ENCODE peak calls at places on chromosomes 6 and 20, in five cellular contexts. G is HCT116, I is HepG2, H is SK-N-SH, F is H1. T is an unnamed sample.

GRCh38 chr6:116206231-116206903 is 47.5 kb downstream of the TSPYL4 start:
- DNase-seq in G (no peak), I (no peak), H (no peak), F (no peak), T (no peak)

GRCh38 chr6:132812255-132812732 is 2.1 kb upstream of the RPS12 start:
- DNase-seq in G (no peak), I (peak; percentile 15), H (no peak), F (no peak), T (peak; percentile 20)

GRCh38 chr20:47453167-47453782 is 48.4 kb upstream of the NCOA3 start:
- DNase-seq in G (peak; percentile 74), I (peak; percentile 85), H (no peak), F (no peak), T (peak; percentile 37)

GRCh38 chr6:33613146-33613793 is 7.9 kb upstream of the ITPR3 start:
- DNase-seq in G (no peak), I (peak; percentile 97), H (no peak), F (no peak), T (no peak)

GRCh38 chr6:45619994-45620471 is 242.3 kb upstream of the SUPT3H start:
- DNase-seq in G (no peak), I (no peak), H (no peak), F (peak; percentile 27), T (no peak)

GRCh38 chr20:25233016-25233772 is 14.7 kb upstream of the PYGB start:
- DNase-seq in G (no peak), I (peak; percentile 88), H (no peak), F (no peak), T (peak; percentile 90)

GRCh38 chr6:32075781-32076494 is 33.2 kb downstream of the TNXB start:
- DNase-seq in G (no peak), I (no peak), H (no peak), F (no peak), T (no peak)

GRCh38 chr6:40936810-40937209 is 102.2 kb downstream of the UNC5CL start:
- DNase-seq in G (no peak), I (no peak), H (no peak), F (no peak), T (no peak)

GRCh38 chr6:46651766-46652165 is 852 bp downstream of the CYP39A1 start:
- DNase-seq in G (no peak), I (no peak), H (no peak), F (no peak), T (peak; percentile 23)

GRCh38 chr6:134911532-134911931 is 38.4 kb downstream of the ALDH8A1 start:
- DNase-seq in G (no peak), I (no peak), H (no peak), F (no peak), T (no peak)

GRCh38 chr6:107491059-107491609 is 1.2 kb downstream of the SOBP start:
- DNase-seq in G (no peak), I (peak; percentile 27), H (peak; percentile 78), F (peak; percentile 79), T (no peak)

GRCh38 chr6:167116109-167116837 is 6.6 kb upstream of the CCR6 start:
- DNase-seq in G (no peak), I (no peak), H (peak; percentile 32), F (no peak), T (peak; percentile 24)

GRCh38 chr6:3946779-3947178 is 97.6 kb downstream of the FAM50B start:
- DNase-seq in G (no peak), I (no peak), H (no peak), F (no peak), T (peak; percentile 24)

GRCh38 chr6:47633141-47633540 is 65.2 kb upstream of the ADGRF4 start:
- DNase-seq in G (no peak), I (no peak), H (peak; percentile 43), F (no peak), T (no peak)

GRCh38 chr6:111423960-111424846 is 58.8 kb downstream of the REV3L start:
- DNase-seq in G (no peak), I (no peak), H (peak; percentile 63), F (no peak), T (peak; percentile 62)

GRCh38 chr20:57738484-57738883 is 28.7 kb upstream of the PMEPA1 start:
- DNase-seq in G (no peak), I (no peak), H (no peak), F (no peak), T (no peak)

GRCh38 chr20:35287509-35288324 is 3.1 kb upstream of the EIF6 start:
- DNase-seq in G (no peak), I (no peak), H (no peak), F (no peak), T (no peak)

GRCh38 chr20:35290186-35290886 is 1.9 kb downstream of the FAM83C start:
- DNase-seq in G (no peak), I (no peak), H (peak; percentile 91), F (no peak), T (no peak)

GRCh38 chr20:35286077-35286898 is 1.7 kb upstream of the EIF6 start:
- DNase-seq in G (no peak), I (peak; percentile 86), H (no peak), F (no peak), T (no peak)

GRCh38 chr20:35286899-35287508 is 2.4 kb upstream of the EIF6 start:
- DNase-seq in G (no peak), I (no peak), H (no peak), F (no peak), T (no peak)

DNA sequence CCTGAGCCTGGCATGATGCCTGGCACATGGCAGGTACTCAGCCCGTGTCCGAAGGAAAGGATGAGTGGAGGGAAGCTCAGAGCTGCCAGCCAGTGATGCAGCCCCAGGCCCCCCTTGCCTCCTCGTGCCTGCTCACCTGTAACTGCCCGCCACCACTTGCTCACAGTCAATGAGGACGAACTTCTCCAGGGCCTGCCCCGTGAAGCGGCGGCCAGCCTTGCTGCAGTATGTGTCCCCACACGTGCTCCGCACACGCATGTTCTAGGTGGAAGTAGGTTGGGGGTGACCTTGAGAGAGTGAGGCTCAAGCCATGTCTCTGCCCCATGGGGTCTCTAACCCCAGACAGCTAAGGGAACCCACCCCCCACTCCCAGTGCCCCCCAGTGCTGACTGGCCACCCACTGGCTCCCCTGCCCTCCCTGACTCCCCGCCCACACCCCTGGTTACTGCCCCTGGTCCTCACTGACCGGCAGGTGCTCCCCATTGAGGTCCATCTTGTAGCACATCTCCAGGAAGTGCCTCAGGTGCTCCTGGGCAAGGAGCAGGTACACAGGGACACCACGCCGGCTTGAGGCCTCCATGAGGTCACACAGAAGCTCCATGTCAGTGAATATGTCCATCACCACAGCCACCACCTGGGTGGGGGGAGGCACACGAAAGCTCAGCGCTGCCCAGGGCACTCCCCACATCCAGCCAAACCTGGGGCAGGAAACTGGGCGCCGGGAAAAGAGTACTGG is 3.7 kb downstream of the FAM83C start:
- DNase-seq in G (no peak), I (no peak), H (no peak), F (no peak), T (no peak)
- TF ChIP-seq JUND in G (no peak), I (no peak), H (no peak), F (no peak), T (no peak)

DNA sequence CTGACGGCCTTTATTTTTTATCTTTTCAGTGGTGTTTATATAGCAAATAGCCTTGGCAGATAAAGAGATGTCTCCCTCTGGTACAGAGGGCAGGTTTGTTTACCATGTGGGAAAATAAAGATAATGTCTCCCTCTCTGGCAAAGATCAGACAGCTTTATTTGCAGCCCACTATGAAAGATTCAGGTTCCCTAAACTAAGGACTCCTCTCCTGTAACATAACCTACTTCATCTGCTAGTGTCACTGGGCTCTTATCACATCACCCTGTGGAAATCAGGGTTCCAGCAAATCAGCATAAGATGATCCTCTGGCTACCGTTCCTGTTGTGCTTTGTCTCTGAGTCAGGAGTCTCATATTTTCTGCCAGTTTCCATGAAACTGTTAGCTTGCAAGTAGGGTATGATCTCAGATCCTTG is 3.1 kb downstream of the FBXL4 start:
- DNase-seq in G (no peak), I (peak; percentile 90), H (peak; percentile 30), F (no peak), T (no peak)
- TF ChIP-seq JUND in G (no peak), I (no peak), H (no peak), F (no peak), T (no peak)

DNA sequence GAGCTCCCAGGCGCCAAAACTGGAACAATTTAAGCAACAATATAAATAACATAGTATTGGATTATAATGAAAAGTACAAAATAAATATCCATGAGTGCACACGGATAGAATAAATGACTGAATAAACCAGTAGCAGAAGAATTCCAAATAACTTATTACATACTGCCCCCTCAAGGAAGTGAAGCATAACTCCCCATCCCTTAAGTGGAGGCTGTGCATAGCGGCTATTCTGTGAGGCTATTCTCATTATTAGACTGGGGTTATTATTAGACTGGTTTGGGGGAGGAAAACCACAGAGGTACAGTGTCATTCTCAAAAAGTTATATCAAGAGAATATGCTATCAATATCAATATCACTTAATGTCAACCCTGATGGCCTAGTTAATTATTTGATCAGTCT is 94.4 kb upstream of the SIRPA start:
- DNase-seq in G (no peak), I (no peak), H (peak; percentile 43), F (no peak), T (no peak)
- TF ChIP-seq JUND in G (no peak), I (no peak), H (no peak), F (no peak), T (no peak)

GRCh38 chr6:75349262-75349984 is 64.8 kb upstream of the TMEM30A start:
- DNase-seq in G (no peak), I (no peak), H (peak; percentile 60), F (peak; percentile 77), T (peak; percentile 4)
- TF ChIP-seq JUND in G (no peak), I (no peak), H (no peak), F (no peak), T (no peak)

T was measured in T47D.